ENCODE peak calls at places on chromosomes 7 and 10, in seven cellular contexts. H, L, E, S, B, X and K are unnamed samples. For H3K9me3, the result is how much of the 10 kb centered on the place peaks cover.

GRCh38 chr10:50503661-50504320 is 120.0 kb downstream of the SGMS1 start:
- DNase-seq in H (no peak), L (no peak), E (no peak), S (no peak), B (no peak), X (no peak), K (no peak)

GRCh38 chr7:88363249-88363648 is 56.6 kb upstream of the STEAP4 start:
- DNase-seq in H (no peak), L (no peak), E (no peak), S (no peak), B (no peak), X (no peak), K (no peak)

GRCh38 chr7:572668-573495 is 53.2 kb upstream of the PDGFA start:
- DNase-seq in H (no peak), L (no peak), E (no peak), S (no peak), B (no peak), X (no peak), K (no peak)

GRCh38 chr7:22688034-22688433 is 39.0 kb upstream of the IL6 start:
- DNase-seq in H (no peak), L (no peak), E (no peak), S (no peak), B (no peak), X (no peak), K (no peak)

GRCh38 chr7:91082038-91082437 is 182.2 kb upstream of the FZD1 start:
- DNase-seq in H (no peak), L (no peak), E (peak), S (no peak), B (no peak), X (no peak), K (no peak)

GRCh38 chr7:109376576-109376975 is 806.9 kb downstream of the DNAJB9 start:
- DNase-seq in H (no peak), L (no peak), E (peak), S (no peak), B (no peak), X (no peak), K (no peak)

GRCh38 chr10:58435297-58435696 is 50.1 kb downstream of the TFAM start:
- DNase-seq in H (no peak), L (no peak), E (peak), S (no peak), B (no peak), X (no peak), K (no peak)

GRCh38 chr10:37975407-37975991 is 948 bp downstream of the ZNF25 start:
- DNase-seq in H (peak), L (no peak), E (peak), S (no peak), B (no peak), X (no peak), K (no peak)

GRCh38 chr7:111409714-111410422 is 152.4 kb downstream of the IMMP2L start:
- DNase-seq in H (no peak), L (no peak), E (peak), S (no peak), B (no peak), X (no peak), K (no peak)

GRCh38 chr10:24115403-24115802 is 93.5 kb upstream of the KIAA1217 start:
- DNase-seq in H (no peak), L (no peak), E (no peak), S (no peak), B (no peak), X (no peak), K (no peak)
- H3K9me3 ChIP-seq in H (under half), L (under half), E (under half), S (under half), B (under half), X (under half), K (under half)

GRCh38 chr7:57348646-57349269 is 101.2 kb upstream of the ZNF716 start:
- DNase-seq in H (no peak), L (no peak), E (no peak), S (no peak), B (no peak), X (peak), K (no peak)
- H3K9me3 ChIP-seq in H (under half), L (under half), E (under half), S (under half), B (under half), X (under half), K (under half)

GRCh38 chr7:158142657-158143056 is 445.0 kb downstream of the PTPRN2 start:
- DNase-seq in H (no peak), L (no peak), E (no peak), S (no peak), B (no peak), X (no peak), K (no peak)

GRCh38 chr7:158141221-158141582 is 446.4 kb downstream of the PTPRN2 start:
- DNase-seq in H (no peak), L (no peak), E (no peak), S (no peak), B (no peak), X (no peak), K (no peak)

GRCh38 chr7:158143196-158144120 is 444.2 kb downstream of the PTPRN2 start:
- DNase-seq in H (no peak), L (no peak), E (no peak), S (no peak), B (no peak), X (no peak), K (no peak)

GRCh38 chr7:158141806-158142518 is 445.7 kb downstream of the PTPRN2 start:
- DNase-seq in H (no peak), L (no peak), E (no peak), S (no peak), B (no peak), X (no peak), K (no peak)

GRCh38 chr7:158145370-158145769 is 442.3 kb downstream of the PTPRN2 start:
- DNase-seq in H (no peak), L (no peak), E (no peak), S (no peak), B (no peak), X (no peak), K (no peak)
- H3K9me3 ChIP-seq in H (under half), L (under half), E (under half), S (under half), B (under half), X (under half), K (under half)

GRCh38 chr7:157521061-157521731 is 184.4 kb downstream of the DNAJB6 start:
- DNase-seq in H (no peak), L (no peak), E (no peak), S (no peak), B (peak), X (peak), K (no peak)
- H3K9me3 ChIP-seq in H (under half), L (under half), E (under half), S (under half), B (under half), X (under half), K (under half)

GRCh38 chr10:35535136-35535535 is 70.0 kb upstream of the GJD4 start:
- DNase-seq in H (no peak), L (no peak), E (no peak), S (no peak), B (no peak), X (no peak), K (no peak)
- H3K9me3 ChIP-seq in H (under half), L (under half), E (under half), S (under half), B (under half), X (under half), K (under half)

GRCh38 chr7:55043691-55044090 is 24.9 kb downstream of the EGFR start:
- DNase-seq in H (no peak), L (no peak), E (no peak), S (no peak), B (no peak), X (no peak), K (no peak)
- H3K9me3 ChIP-seq in H (under half), L (under half), E (under half), S (under half), B (under half), X (under half), K (under half)

GRCh38 chr7:122301858-122302745 is 2.4 kb downstream of the FEZF1 start:
- DNase-seq in H (no peak), L (no peak), E (no peak), S (no peak), B (no peak), X (no peak), K (no peak)
- H3K9me3 ChIP-seq in H (under half), L (under half), E (under half), S (under half), B (under half), X (under half), K (under half)

DNA sequence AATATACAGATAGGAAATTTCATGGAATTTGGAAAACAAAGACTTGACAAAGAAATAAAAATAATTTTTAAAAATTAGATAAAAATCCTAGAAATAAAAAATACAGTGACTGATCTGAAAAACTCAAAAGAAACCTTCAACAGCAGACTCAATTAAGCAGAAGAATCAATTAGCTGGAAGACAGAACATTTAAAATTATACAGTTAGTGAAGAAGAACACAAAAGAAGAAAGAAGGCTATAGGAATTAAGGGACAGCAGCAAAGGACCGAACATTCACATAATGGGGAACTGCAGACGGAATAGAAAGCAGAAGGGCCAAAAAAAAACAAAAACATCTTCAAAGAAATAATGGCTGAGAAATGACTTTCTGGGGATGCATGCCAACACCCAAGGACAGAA is 314.5 kb downstream of the CRPPA start:
- DNase-seq in H (no peak), L (no peak), E (no peak), S (no peak), B (no peak), X (no peak), K (no peak)
- H3K9me3 ChIP-seq in H (under half), L (under half), E (under half), S (under half), B (under half), X (under half), K (under half)

DNA sequence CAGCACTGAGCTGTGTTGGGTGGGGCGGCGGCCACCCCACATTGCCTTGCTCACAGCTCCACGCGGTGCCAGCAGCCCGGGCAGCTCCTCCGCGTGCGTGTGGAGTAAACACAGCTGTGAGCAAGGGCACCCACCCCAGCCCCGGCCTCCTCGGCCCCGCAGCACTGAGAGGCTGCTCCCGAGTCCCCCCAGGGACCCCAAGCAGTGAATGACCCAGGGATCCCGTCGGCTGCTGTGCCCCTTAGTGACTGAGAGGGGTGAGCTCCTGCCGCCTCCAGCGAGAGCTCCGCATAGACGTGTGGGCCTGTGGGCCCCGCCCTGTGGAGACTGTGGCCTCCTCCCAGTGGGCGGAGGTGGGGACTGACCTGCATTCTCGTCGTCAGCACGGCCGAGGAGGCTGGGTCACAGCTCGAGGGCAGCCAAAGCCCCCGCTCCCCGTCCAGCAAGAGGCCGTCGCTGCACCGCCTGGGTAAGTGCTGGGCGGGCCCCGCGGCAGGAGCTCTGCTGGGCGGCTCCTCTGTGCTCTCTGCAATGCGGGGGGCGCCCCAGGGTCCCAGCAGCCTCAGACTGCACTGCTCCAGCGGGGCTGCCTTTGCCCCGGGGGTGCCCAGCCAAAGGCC is 29.9 kb upstream of the UTF1 start:
- DNase-seq in H (no peak), L (no peak), E (no peak), S (no peak), B (no peak), X (no peak), K (no peak)
- H3K9me3 ChIP-seq in H (under half), L (under half), E (under half), S (under half), B (under half), X (under half), K (under half)

DNA sequence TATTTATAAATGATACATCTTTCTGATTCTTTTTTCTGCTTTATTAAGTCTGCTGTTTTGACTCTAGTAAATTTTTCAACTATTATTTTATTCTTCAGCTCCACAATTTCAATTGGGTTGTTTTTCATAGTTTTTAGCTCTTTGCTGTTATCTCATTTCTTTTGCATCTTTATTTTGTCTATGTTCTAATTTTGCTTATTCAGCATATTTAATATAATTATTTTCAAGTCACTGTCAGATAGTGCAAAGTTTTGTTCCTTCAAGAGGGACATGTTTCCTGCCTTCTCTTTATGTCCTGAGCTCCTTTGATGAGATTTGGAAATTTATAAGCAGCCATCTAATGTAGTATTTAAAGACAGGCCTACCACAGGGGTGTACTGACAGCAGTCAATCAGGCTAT is 131.5 kb upstream of the ZNF722 start:
- DNase-seq in H (no peak), L (no peak), E (no peak), S (no peak), B (no peak), X (no peak), K (no peak)
- H3K9me3 ChIP-seq in H (under half), L (under half), E (under half), S (under half), B (under half), X (under half), K (under half)